ENCODE peak calls at places on chromosomes 3 and 15, in six cellular contexts. Y is transverse colon, J is suprapubic skin, G is H1, B is K562, R is A549. X is an unnamed sample.

GRCh38 chr15:70869346-70869745 is 15.4 kb upstream of the LARP6 start:
- DNase-seq in R (no peak), B (no peak), J (no peak), G (no peak), Y (no peak), X (no peak)

GRCh38 chr15:79674124-79674465 is 222.7 kb downstream of the MTHFS start:
- DNase-seq in Y (no peak), B (no peak), R (no peak), G (no peak), J (no peak), X (no peak)

GRCh38 chr3:105676621-105677300 is 192.1 kb downstream of the CBLB start:
- DNase-seq in G (no peak), R (no peak), Y (no peak), B (no peak), J (no peak), X (no peak)

GRCh38 chr3:48034000-48034516 is 17.8 kb upstream of the MAP4 start:
- DNase-seq in G (no peak), Y (no peak), R (no peak), B (no peak), J (no peak), X (no peak)

GRCh38 chr3:10570196-10570946 is 65.0 kb upstream of the ATP2B2 start:
- DNase-seq in G (no peak), Y (no peak), J (no peak), R (no peak), B (no peak), X (no peak)

GRCh38 chr15:70237626-70238025 is 139.9 kb upstream of the TLE3 start:
- DNase-seq in G (no peak), J (no peak), R (no peak), Y (no peak), B (no peak), X (no peak)

GRCh38 chr3:134748698-134749097 is 46.4 kb upstream of the EPHB1 start:
- DNase-seq in B (no peak), R (no peak), J (no peak), Y (no peak), G (no peak), X (no peak)

GRCh38 chr3:31157893-31158620 is 263.6 kb upstream of the GADL1 start:
- DNase-seq in G (no peak), J (no peak), R (no peak), B (no peak), Y (no peak), X (no peak)

GRCh38 chr3:115071611-115072010 is 75.5 kb downstream of the ZBTB20 start:
- DNase-seq in R (no peak), Y (no peak), G (no peak), J (no peak), B (no peak), X (no peak)

GRCh38 chr3:184765730-184766074 is 46.3 kb upstream of the VPS8 start:
- DNase-seq in R (no peak), G (no peak), Y (peak; percentile 21), J (no peak), B (no peak), X (no peak)

GRCh38 chr3:29554584-29554983 is 273.7 kb downstream of the RBMS3 start:
- DNase-seq in Y (no peak), R (no peak), J (no peak), B (no peak), G (no peak), X (no peak)

GRCh38 chr3:181782306-181782924 is 70.7 kb downstream of the SOX2 start:
- DNase-seq in B (no peak), R (peak; percentile 65), Y (no peak), G (no peak), J (no peak), X (no peak)

GRCh38 chr3:48702320-48702921 is 14.6 kb downstream of the IP6K2 start:
- DNase-seq in Y (no peak), J (no peak), G (no peak), R (no peak), B (no peak), X (no peak)

GRCh38 chr3:139269984-139270383 is 73.8 kb upstream of the MRPS22 start:
- DNase-seq in R (no peak), B (no peak), Y (no peak), G (no peak), J (peak; percentile 26), X (no peak)

GRCh38 chr3:11553436-11554235 is 90.1 kb downstream of the VGLL4 start:
- DNase-seq in Y (no peak), G (no peak), J (no peak), R (no peak), B (no peak), X (no peak)

GRCh38 chr3:58608648-58609047 is 31.5 kb upstream of the FAM107A start:
- DNase-seq in Y (no peak), J (no peak), R (no peak), B (no peak), G (no peak), X (no peak)

GRCh38 chr15:25236143-25236860 is 202.5 kb downstream of the UBE3A start:
- DNase-seq in J (no peak), R (no peak), Y (no peak), G (no peak), B (no peak), X (no peak)

GRCh38 chr15:29558261-29558660 is 264.0 kb downstream of the TJP1 start:
- DNase-seq in G (no peak), J (no peak), B (no peak), R (no peak), Y (no peak), X (no peak)

GRCh38 chr3:197406266-197406665 is 107.9 kb upstream of the DLG1 start:
- DNase-seq in B (no peak), Y (no peak), R (no peak), G (no peak), J (no peak), X (peak; percentile 82)

GRCh38 chr3:46660003-46660402 is 33.5 kb downstream of the ALS2CL start:
- DNase-seq in G (no peak), Y (no peak), R (no peak), J (no peak), B (no peak), X (no peak)

GRCh38 chr15:82699726-82700125 is 9.9 kb downstream of the AP3B2 start:
- DNase-seq in G (no peak), B (peak; percentile 60), J (no peak), Y (no peak), R (no peak), X (no peak)

DNA sequence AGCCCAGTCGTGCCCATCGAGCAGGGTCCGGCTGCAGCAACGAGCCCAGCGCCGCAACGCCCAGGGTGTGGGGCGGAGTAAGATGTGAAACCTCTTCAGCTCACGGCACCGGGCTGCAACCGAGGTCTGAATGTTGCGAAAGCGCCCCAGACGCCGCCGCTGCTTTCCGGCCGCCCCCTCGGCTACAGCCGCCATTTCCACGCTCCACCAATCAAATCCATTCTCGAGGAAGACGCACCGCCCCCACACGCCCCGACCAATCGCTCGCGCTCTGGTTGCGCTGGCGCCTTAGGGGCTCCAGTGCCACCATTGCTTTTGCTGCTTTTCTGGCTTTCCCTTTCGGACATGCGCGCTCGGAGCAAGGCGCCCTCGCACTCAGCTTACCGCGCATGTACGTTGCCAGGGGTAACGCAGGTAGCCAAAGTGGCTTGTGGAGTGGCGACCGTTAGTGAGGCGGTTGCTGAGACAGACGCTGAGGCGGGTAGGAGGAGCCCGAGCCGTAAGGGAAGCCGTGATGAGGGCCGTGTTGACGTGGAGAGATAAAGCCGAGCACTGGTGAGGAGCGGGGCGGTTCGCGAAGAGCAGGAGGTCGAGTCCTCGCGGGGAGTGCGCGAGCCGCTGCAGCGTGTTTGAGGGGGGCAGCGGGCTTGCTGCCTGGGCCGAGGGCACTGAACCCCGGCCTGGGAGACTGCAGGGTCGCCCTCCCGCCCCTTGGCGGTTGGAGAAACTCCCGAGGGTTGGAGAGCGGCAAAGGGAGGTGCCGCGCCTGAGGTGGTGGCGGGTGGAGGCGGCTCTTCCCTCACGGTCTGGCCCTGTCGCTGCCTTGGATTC is at the start of the genes IFT122 and MBD4:
- DNase-seq in R (peak; percentile 98), J (peak; percentile 99), G (peak; percentile 98), Y (peak; percentile 98), B (peak; percentile 98), X (peak; percentile 97)
- TF ChIP-seq EP300 in R (no peak), J (no peak), G (no peak), Y (peak; percentile 44), B (peak; percentile 47), X (no peak)

DNA sequence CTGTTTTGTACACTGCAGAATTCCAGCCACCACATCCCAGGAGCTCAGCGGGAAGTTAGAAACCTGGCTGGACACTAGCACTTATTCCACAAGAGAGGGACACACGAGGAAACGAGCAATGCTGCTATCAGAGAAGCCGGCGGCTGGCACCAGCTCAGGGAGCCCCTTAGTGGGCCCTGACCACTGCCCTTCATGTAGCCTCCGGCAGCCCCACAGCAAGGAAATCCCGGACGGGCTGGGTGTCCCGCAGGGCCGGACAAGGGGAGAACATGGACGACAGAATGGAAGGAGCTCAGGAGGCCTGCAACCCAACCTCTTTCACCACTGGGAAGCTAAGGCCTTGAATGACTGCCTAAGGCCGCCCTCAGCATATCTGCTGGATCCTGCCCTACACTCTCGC is 32.5 kb downstream of the RBPMS2 start:
- DNase-seq in Y (no peak), J (no peak), G (no peak), B (no peak), R (no peak), X (no peak)
- H3K4me1 ChIP-seq in Y (peaks cover 10% of the 10 kb centered on the region), J (no peaks in the 10 kb centered on the region), G (no peaks in the 10 kb centered on the region), B (no peaks in the 10 kb centered on the region), R (no peaks in the 10 kb centered on the region), X (peaks cover 24% of the 10 kb centered on the region)

GRCh38 chr15:32852771-32853170 is 135.0 kb downstream of the GREM1 start:
- DNase-seq in G (no peak), Y (no peak), J (no peak), R (peak; percentile 15), B (no peak), X (no peak)

GRCh38 chr15:32853667-32854066 is 135.9 kb downstream of the GREM1 start:
- DNase-seq in Y (no peak), G (no peak), B (no peak), R (no peak), J (no peak), X (no peak)

GRCh38 chr15:32857732-32858131 is 139.9 kb downstream of the GREM1 start:
- DNase-seq in R (no peak), G (no peak), Y (no peak), B (no peak), J (no peak), X (no peak)

GRCh38 chr15:32856753-32857152 is 138.9 kb downstream of the GREM1 start:
- DNase-seq in Y (no peak), J (no peak), G (no peak), R (no peak), B (no peak), X (no peak)

GRCh38 chr15:32855942-32856341 is 138.1 kb downstream of the GREM1 start:
- DNase-seq in Y (no peak), B (no peak), R (peak; percentile 65), G (peak; percentile 50), J (no peak), X (no peak)
- TF ChIP-seq EP300 in Y (no peak), B (no peak), R (peak; percentile 65), G (no peak), J (no peak), X (no peak)

DNA sequence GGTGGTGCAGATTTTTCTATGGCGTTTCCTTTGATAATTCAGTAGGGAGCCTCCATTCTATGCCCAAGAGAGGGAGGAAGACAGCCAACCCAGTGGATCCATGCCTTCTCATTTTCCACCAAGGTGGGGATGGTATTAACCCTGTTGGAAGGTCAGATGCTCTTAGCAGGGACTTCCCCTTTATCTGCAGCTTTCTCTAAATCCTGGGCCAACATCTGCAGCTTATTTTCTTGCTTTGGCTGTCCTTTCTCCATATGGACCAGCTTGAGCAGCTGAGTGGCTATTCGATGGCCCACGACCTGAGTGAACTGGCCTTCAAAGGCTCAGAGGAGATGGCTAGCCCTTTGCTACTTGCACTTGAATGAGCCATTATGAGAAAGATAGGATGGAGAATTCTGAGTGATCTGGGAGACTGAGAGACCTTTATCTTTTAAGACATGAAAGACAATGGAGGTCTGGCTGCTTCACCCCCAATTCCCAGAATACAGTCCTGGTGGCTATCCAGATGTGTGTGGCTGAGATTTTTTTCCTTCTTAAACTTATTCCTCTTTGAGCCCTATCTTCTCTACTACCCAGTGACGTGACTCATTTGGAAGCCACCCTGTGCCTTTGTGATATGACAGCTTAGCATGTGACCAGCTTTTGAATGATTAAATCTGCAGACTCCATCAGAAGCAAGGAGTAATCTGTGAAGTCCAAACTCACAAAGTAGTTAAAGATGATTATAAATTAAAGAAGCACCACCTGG is 39.6 kb upstream of the TRAK1 start:
- DNase-seq in R (no peak), B (peak; percentile 55), J (peak; percentile 21), Y (no peak), G (no peak), X (no peak)
- H3K4me1 ChIP-seq in R (peaks cover 30% of the 10 kb centered on the region), B (peaks cover 4% of the 10 kb centered on the region), J (peaks cover 43% of the 10 kb centered on the region), Y (peaks cover 33% of the 10 kb centered on the region), G (peaks cover 6% of the 10 kb centered on the region), X (peaks cover 27% of the 10 kb centered on the region)

X was measured in upper lobe of left lung.